ENCODE peak calls at places on chromosomes 4 and X, in four cellular contexts. I is HAP-1, K is right cardiac atrium, D is bronchial epithelial cell. X is an unnamed sample.
A peak's percentile ranks its signal among the peaks of the same experiment; 100 is the strongest.

GRCh38 chr4:25531272-25531671 is 124.4 kb upstream of the SLC34A2 start:
- DNase-seq in I (no peak), K (no peak), D (no peak), X (peak; percentile 58)

GRCh38 chr4:78545275-78546246 is 6.0 kb upstream of the ANXA3 start:
- DNase-seq in K (peak; percentile 67), D (no peak), I (no peak), X (no peak)

GRCh38 chr4:68864438-68865177 is 48.8 kb downstream of the UGT2B10 start:
- DNase-seq in K (no peak), D (peak; percentile 92), I (no peak), X (no peak)

GRCh38 chr4:74663631-74664030 is 130.7 kb downstream of the BTC start:
- DNase-seq in I (no peak), K (no peak), D (no peak), X (no peak)

GRCh38 chr4:88991746-88992145 is 65.2 kb downstream of the FAM13A start:
- DNase-seq in D (peak; percentile 88), K (no peak), I (no peak), X (no peak)

GRCh38 chr4:177107288-177107901 is 202.3 kb upstream of the NEIL3 start:
- DNase-seq in I (no peak), D (peak; percentile 15), K (no peak), X (no peak)

GRCh38 chrX:145919400-145919799 is 101.8 kb downstream of the SLITRK2 start:
- DNase-seq in K (no peak), I (no peak), D (no peak), X (no peak)

GRCh38 chr4:148444296-148445070 is 2.3 kb upstream of the NR3C2 start:
- DNase-seq in K (peak; percentile 75), D (no peak), I (peak; percentile 57), X (peak; percentile 77)

GRCh38 chrX:116276191-116276700 is 105.7 kb downstream of the AGTR2 start:
- DNase-seq in D (no peak), I (no peak), K (no peak), X (no peak)

GRCh38 chr4:42710329-42710728 is 53.4 kb upstream of the ATP8A1 start:
- DNase-seq in I (no peak), D (no peak), K (no peak), X (no peak)

GRCh38 chr4:3868146-3868840 is 102.1 kb downstream of the ADRA2C start:
- DNase-seq in D (no peak), K (no peak), I (peak; percentile 31), X (peak; percentile 88)

GRCh38 chr4:113768952-113769351 is 7.4 kb upstream of the CAMK2D start:
- DNase-seq in K (no peak), I (no peak), D (no peak), X (no peak)

GRCh38 chr4:139301821-139302611 is at the start of gene NDUFC1:
- DNase-seq in D (peak; percentile 55), K (peak; percentile 75), I (peak; percentile 73), X (peak; percentile 80)

GRCh38 chrX:11257711-11258110 is 35.5 kb upstream of the AMELX start:
- DNase-seq in I (no peak), K (no peak), D (no peak), X (no peak)

GRCh38 chrX:119693032-119693995 is at the start of gene SEPTIN6:
- DNase-seq in D (peak; percentile 18), K (peak; percentile 86), I (peak; percentile 96), X (peak; percentile 88)

GRCh38 chr4:116585240-116585639 is 500.1 kb downstream of the TRAM1L1 start:
- DNase-seq in K (no peak), D (no peak), I (no peak), X (no peak)

GRCh38 chrX:139126493-139126892 is 404.0 kb upstream of the F9 start:
- DNase-seq in D (peak; percentile 51), K (no peak), I (peak; percentile 75), X (peak; percentile 29)

GRCh38 chr4:99885063-99885664 is 9.1 kb downstream of the LAMTOR3 start:
- DNase-seq in I (no peak), D (peak; percentile 41), K (no peak), X (peak; percentile 22)

GRCh38 chr4:173522874-173523395 is 7.1 kb downstream of the HAND2 start:
- DNase-seq in D (no peak), K (peak; percentile 85), I (no peak), X (no peak)
- H3K27me3 ChIP-seq in D (peaks cover 63% of the 10 kb centered on the region), K (no peaks in the 10 kb centered on the region), I (no peaks in the 10 kb centered on the region), X (peaks cover 100% of the 10 kb centered on the region)

GRCh38 chr4:159455675-159456235 is 352.9 kb downstream of the RAPGEF2 start:
- DNase-seq in D (peak; percentile 66), I (peak; percentile 63), K (no peak), X (peak; percentile 58)

GRCh38 chr4:159464302-159464701 is 361.4 kb downstream of the RAPGEF2 start:
- DNase-seq in K (no peak), I (no peak), D (no peak), X (no peak)

GRCh38 chr4:159463235-159463634 is 360.4 kb downstream of the RAPGEF2 start:
- DNase-seq in D (no peak), I (no peak), K (no peak), X (peak; percentile 33)

DNA sequence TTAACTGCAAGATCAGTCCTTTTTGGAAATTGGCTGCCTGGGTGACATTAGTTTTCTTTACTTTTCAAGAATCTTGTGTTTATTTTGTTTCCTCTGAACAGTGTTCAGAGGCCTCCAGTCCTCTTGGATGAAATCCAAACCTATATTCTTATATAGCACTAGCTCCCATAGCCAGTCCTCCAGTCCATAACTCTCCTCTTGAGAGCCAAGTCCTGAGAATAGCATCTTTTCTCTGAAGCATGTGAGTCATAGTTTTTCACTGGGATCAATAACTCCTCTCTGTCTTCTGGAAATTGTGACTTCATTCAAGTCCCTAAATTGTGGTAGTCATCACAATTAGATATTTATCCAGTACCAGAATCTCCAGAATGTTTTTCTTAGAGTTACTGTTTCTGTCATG is 357.5 kb downstream of the RAPGEF2 start:
- DNase-seq in D (no peak), K (no peak), I (no peak), X (no peak)
- H3K27me3 ChIP-seq in D (no peaks in the 10 kb centered on the region), K (no peaks in the 10 kb centered on the region), I (peaks cover 2% of the 10 kb centered on the region), X (no peaks in the 10 kb centered on the region)

DNA sequence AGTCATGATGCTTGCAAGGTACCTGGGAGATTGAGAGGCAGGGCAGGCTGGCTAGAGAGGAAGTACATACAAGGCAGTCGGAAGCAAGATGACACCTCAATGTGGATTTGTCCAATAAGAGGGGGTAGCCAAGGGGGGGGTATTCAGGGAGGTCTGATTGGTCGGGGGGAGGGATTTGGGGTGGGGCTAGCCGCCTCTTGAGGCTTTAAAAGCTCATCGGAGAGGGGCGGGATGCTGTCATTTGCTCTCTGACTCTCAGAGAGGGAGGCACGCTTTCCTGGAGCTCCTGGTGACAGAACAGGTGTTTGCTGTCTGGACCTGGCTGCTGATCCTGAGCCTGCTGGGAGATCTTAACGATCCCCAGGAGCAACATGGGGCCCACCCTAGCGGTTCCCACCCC is at the start of gene GPR50:
- DNase-seq in K (no peak), I (no peak), D (no peak), X (peak; percentile 82)
- H3K27me3 ChIP-seq in K (no peaks in the 10 kb centered on the region), I (peaks cover 58% of the 10 kb centered on the region), D (peaks cover 11% of the 10 kb centered on the region), X (peaks cover 71% of the 10 kb centered on the region)

GRCh38 chr4:6493668-6494304 is 21.4 kb upstream of the PPP2R2C start:
- DNase-seq in D (peak; percentile 64), K (no peak), I (peak; percentile 57), X (peak; percentile 64)
- H3K27me3 ChIP-seq in D (no peaks in the 10 kb centered on the region), K (no peaks in the 10 kb centered on the region), I (peaks cover 10% of the 10 kb centered on the region), X (no peaks in the 10 kb centered on the region)

GRCh38 chrX:18984381-18985185 is 669 bp upstream of the PHKA2 start:
- DNase-seq in D (peak; percentile 47), I (peak; percentile 94), K (peak; percentile 92), X (peak; percentile 97)

GRCh38 chrX:18981124-18981807 is 2.6 kb downstream of the PHKA2 start:
- DNase-seq in K (no peak), I (no peak), D (no peak), X (no peak)

GRCh38 chrX:18983711-18984380 is at the start of gene PHKA2:
- DNase-seq in D (no peak), K (peak; percentile 86), I (peak; percentile 79), X (no peak)

DNA sequence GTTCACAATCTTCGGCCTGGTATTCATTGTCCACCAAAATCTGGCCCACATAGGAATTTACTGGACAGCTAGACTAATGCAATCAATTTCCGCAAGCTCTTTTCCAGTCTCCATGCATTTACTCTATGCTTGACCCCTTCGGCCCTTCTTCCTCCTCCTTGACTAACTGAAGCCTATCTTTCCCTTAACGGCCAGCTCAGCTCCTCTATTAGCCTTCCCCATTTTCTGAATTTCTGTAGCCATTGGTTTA is 1.2 kb upstream of the PHKA2 start:
- DNase-seq in K (no peak), D (no peak), I (no peak), X (no peak)
- H3K27me3 ChIP-seq in K (no peaks in the 10 kb centered on the region), D (no peaks in the 10 kb centered on the region), I (no peaks in the 10 kb centered on the region), X (no peaks in the 10 kb centered on the region)

DNA sequence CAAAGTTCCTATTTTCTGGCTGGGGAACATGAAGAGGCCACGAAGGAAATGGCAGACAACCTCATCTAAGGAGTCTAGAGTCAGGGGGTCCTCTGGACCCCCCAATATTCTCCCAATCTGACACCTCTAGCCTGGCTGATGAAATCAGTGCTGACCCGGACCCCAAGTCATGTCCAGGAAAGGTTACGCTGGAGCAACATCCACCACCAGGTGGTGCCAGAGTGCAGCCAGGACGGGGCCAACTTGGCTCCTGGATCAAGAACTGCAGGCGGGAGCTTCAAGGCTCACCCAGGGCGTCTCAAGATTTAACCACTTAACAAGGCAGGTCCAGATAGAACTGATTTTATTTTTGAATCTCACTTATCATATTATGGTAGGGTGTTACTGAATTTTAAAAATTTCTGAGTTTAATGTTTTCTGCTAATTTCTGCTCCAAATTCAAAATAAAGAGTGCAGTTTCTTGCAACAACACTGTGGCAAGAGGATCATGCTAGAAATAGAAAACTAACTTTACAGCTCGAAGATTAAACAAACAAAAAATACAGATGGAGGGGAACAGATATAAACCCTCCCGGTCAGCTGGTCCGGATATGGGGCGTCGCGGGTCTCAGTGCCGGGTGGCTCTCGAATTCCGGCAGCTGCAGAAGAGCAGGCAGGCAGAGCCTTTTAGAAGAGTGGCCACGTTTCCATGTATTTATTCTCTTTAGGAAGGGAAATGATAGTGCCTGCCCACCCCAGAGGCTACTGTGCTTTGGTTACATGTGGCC is 135.5 kb downstream of the AFAP1 start:
- DNase-seq in K (peak; percentile 94), D (peak; percentile 62), I (peak; percentile 90), X (peak; percentile 93)
- H3K27me3 ChIP-seq in K (no peaks in the 10 kb centered on the region), D (no peaks in the 10 kb centered on the region), I (no peaks in the 10 kb centered on the region), X (no peaks in the 10 kb centered on the region)

GRCh38 chrX:134660627-134661026 is 2.4 kb upstream of the PLAC1 start:
- DNase-seq in D (no peak), I (no peak), K (no peak), X (no peak)

GRCh38 chrX:134659761-134660160 is 1.5 kb upstream of the PLAC1 start:
- DNase-seq in I (no peak), D (peak; percentile 61), K (no peak), X (no peak)

GRCh38 chrX:134661295-134661694 is 3.0 kb upstream of the PLAC1 start:
- DNase-seq in D (no peak), K (no peak), I (no peak), X (no peak)

GRCh38 chrX:134658421-134658896 is at the start of gene PLAC1:
- DNase-seq in K (no peak), D (peak; percentile 32), I (no peak), X (no peak)

GRCh38 chrX:134658002-134658401 is 269 bp downstream of the PLAC1 start:
- DNase-seq in D (no peak), K (no peak), I (no peak), X (no peak)
- H3K27me3 ChIP-seq in D (no peaks in the 10 kb centered on the region), K (no peaks in the 10 kb centered on the region), I (peaks cover 4% of the 10 kb centered on the region), X (no peaks in the 10 kb centered on the region)

DNA sequence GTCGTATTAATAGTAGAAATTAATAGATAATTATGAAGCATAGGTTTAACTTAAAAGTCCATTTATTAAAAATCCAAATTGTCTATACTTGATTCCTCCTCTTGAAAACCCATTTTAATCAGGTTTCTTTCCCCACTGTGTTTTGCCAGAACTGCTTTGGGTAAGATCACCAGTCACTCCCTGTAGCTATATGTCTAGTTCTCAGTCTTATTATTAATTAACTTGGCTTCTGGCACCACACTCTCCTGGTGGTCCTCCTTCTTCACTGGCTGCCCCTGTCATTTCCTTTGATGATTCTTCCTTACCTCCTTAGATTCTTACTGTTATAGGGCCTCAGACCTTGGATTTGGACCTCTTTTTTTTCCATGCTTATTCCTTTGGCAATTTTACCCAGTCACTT is 24.7 kb downstream of the GIMD1 start:
- DNase-seq in I (no peak), D (no peak), K (no peak), X (no peak)
- H3K27me3 ChIP-seq in I (no peaks in the 10 kb centered on the region), D (no peaks in the 10 kb centered on the region), K (no peaks in the 10 kb centered on the region), X (no peaks in the 10 kb centered on the region)

X was measured in H7.